ENCODE peak calls at places on chromosomes 1 and 21, in six cellular contexts. One of them, this sample, is unnamed.

GRCh38 chr1:10656431-10656830 is 140.0 kb downstream of the CASZ1 start:
- DNase-seq in WTC11: no peak
- DNase-seq in neural crest cell: no peak
- DNase-seq in GM06990: no peak
- DNase-seq in CD4-positive, alpha-beta T cell: no peak
- DNase-seq in fibroblast of mammary gland: no peak
- DNase-seq in this sample: no peak

GRCh38 chr1:110196917-110197782 is 13.0 kb upstream of the KCNC4 start:
- DNase-seq in WTC11: peak
- DNase-seq in neural crest cell: peak
- DNase-seq in GM06990: no peak
- DNase-seq in CD4-positive, alpha-beta T cell: peak
- DNase-seq in fibroblast of mammary gland: peak
- DNase-seq in this sample: no peak

GRCh38 chr1:221315330-221315729 is 426.6 kb downstream of the DUSP10 start:
- DNase-seq in WTC11: no peak
- DNase-seq in neural crest cell: no peak
- DNase-seq in GM06990: no peak
- DNase-seq in CD4-positive, alpha-beta T cell: no peak
- DNase-seq in fibroblast of mammary gland: peak
- DNase-seq in this sample: peak

GRCh38 chr21:34545079-34545884 is 33.3 kb upstream of the KCNE1 start:
- DNase-seq in WTC11: no peak
- DNase-seq in neural crest cell: peak
- DNase-seq in GM06990: peak
- DNase-seq in CD4-positive, alpha-beta T cell: no peak
- DNase-seq in fibroblast of mammary gland: peak
- DNase-seq in this sample: peak

GRCh38 chr1:54114955-54115354 is 37.8 kb downstream of the CDCP2 start:
- DNase-seq in WTC11: no peak
- DNase-seq in neural crest cell: no peak
- DNase-seq in GM06990: no peak
- DNase-seq in CD4-positive, alpha-beta T cell: no peak
- DNase-seq in fibroblast of mammary gland: no peak
- DNase-seq in this sample: no peak

GRCh38 chr1:230084408-230085177 is 17.6 kb downstream of the GALNT2 start:
- DNase-seq in WTC11: no peak
- DNase-seq in neural crest cell: no peak
- DNase-seq in GM06990: no peak
- DNase-seq in CD4-positive, alpha-beta T cell: no peak
- DNase-seq in fibroblast of mammary gland: peak
- DNase-seq in this sample: peak

GRCh38 chr1:48196168-48196716 is 26.3 kb upstream of the SLC5A9 start:
- DNase-seq in WTC11: no peak
- DNase-seq in neural crest cell: no peak
- DNase-seq in GM06990: no peak
- DNase-seq in CD4-positive, alpha-beta T cell: no peak
- DNase-seq in fibroblast of mammary gland: no peak
- DNase-seq in this sample: no peak

GRCh38 chr1:2975466-2976179 is 45.6 kb upstream of the ACTRT2 start:
- DNase-seq in WTC11: no peak
- DNase-seq in neural crest cell: no peak
- DNase-seq in GM06990: no peak
- DNase-seq in CD4-positive, alpha-beta T cell: no peak
- DNase-seq in fibroblast of mammary gland: peak
- DNase-seq in this sample: no peak

GRCh38 chr1:114368560-114369255 is 142.3 kb downstream of the TRIM33 start:
- DNase-seq in WTC11: no peak
- DNase-seq in neural crest cell: no peak
- DNase-seq in GM06990: no peak
- DNase-seq in CD4-positive, alpha-beta T cell: no peak
- DNase-seq in fibroblast of mammary gland: no peak
- DNase-seq in this sample: no peak

GRCh38 chr1:17419626-17420328 is 19.7 kb downstream of the RCC2 start:
- DNase-seq in WTC11: peak
- DNase-seq in neural crest cell: peak
- DNase-seq in GM06990: peak
- DNase-seq in CD4-positive, alpha-beta T cell: peak
- DNase-seq in fibroblast of mammary gland: peak
- DNase-seq in this sample: no peak

GRCh38 chr1:168230709-168231108 is 4.9 kb downstream of the SFT2D2 start:
- DNase-seq in WTC11: no peak
- DNase-seq in neural crest cell: no peak
- DNase-seq in GM06990: no peak
- DNase-seq in CD4-positive, alpha-beta T cell: no peak
- DNase-seq in fibroblast of mammary gland: peak
- DNase-seq in this sample: no peak

GRCh38 chr1:168236836-168237611 is 11.2 kb downstream of the SFT2D2 start:
- DNase-seq in WTC11: no peak
- DNase-seq in neural crest cell: no peak
- DNase-seq in GM06990: no peak
- DNase-seq in CD4-positive, alpha-beta T cell: no peak
- DNase-seq in fibroblast of mammary gland: peak
- DNase-seq in this sample: no peak

GRCh38 chr1:168235937-168236336 is 10.1 kb downstream of the SFT2D2 start:
- DNase-seq in WTC11: no peak
- DNase-seq in neural crest cell: no peak
- DNase-seq in GM06990: no peak
- DNase-seq in CD4-positive, alpha-beta T cell: no peak
- DNase-seq in fibroblast of mammary gland: no peak
- DNase-seq in this sample: no peak

GRCh38 chr1:168234846-168235547 is 9.2 kb downstream of the SFT2D2 start:
- DNase-seq in WTC11: peak
- DNase-seq in neural crest cell: no peak
- DNase-seq in GM06990: no peak
- DNase-seq in CD4-positive, alpha-beta T cell: no peak
- DNase-seq in fibroblast of mammary gland: peak
- DNase-seq in this sample: no peak

GRCh38 chr1:168235548-168235885 is 9.7 kb downstream of the SFT2D2 start:
- DNase-seq in WTC11: no peak
- DNase-seq in neural crest cell: no peak
- DNase-seq in GM06990: no peak
- DNase-seq in CD4-positive, alpha-beta T cell: no peak
- DNase-seq in fibroblast of mammary gland: no peak
- DNase-seq in this sample: no peak
- TF ChIP-seq CTCF in WTC11: no peak
- TF ChIP-seq CTCF in neural crest cell: no peak
- TF ChIP-seq CTCF in GM06990: no peak
- TF ChIP-seq CTCF in CD4-positive, alpha-beta T cell: no peak
- TF ChIP-seq CTCF in fibroblast of mammary gland: no peak
- TF ChIP-seq CTCF in this sample: no peak

DNA sequence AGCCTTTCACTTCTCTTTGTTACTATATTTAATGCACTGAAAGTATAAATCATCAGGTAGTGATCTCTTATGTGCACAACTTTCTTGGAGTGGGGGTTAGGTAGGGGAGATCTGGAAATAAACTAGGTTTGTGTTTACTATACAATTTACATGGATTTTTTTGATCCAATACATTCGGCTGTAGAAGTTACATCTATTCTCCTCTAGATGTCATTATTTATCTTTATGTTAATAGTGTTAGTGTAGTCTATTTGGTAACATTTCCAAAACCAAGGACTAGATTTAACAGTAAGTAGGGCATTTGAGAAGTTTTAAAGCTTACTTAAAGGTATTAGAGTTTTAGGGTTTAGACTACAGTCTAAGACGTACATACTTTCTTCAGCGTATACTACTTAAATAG is 5.4 kb downstream of the VPS45 start:
- DNase-seq in WTC11: no peak
- DNase-seq in neural crest cell: no peak
- DNase-seq in GM06990: no peak
- DNase-seq in CD4-positive, alpha-beta T cell: no peak
- DNase-seq in fibroblast of mammary gland: peak
- DNase-seq in this sample: no peak
- TF ChIP-seq CTCF in WTC11: no peak
- TF ChIP-seq CTCF in neural crest cell: peak
- TF ChIP-seq CTCF in GM06990: peak
- TF ChIP-seq CTCF in CD4-positive, alpha-beta T cell: peak
- TF ChIP-seq CTCF in fibroblast of mammary gland: peak
- TF ChIP-seq CTCF in this sample: peak

GRCh38 chr1:21319447-21320407 is 29.5 kb upstream of the ECE1 start:
- DNase-seq in WTC11: no peak
- DNase-seq in neural crest cell: no peak
- DNase-seq in GM06990: no peak
- DNase-seq in CD4-positive, alpha-beta T cell: no peak
- DNase-seq in fibroblast of mammary gland: peak
- DNase-seq in this sample: no peak
- TF ChIP-seq CTCF in WTC11: no peak
- TF ChIP-seq CTCF in neural crest cell: no peak
- TF ChIP-seq CTCF in GM06990: no peak
- TF ChIP-seq CTCF in CD4-positive, alpha-beta T cell: no peak
- TF ChIP-seq CTCF in fibroblast of mammary gland: no peak
- TF ChIP-seq CTCF in this sample: peak

DNA sequence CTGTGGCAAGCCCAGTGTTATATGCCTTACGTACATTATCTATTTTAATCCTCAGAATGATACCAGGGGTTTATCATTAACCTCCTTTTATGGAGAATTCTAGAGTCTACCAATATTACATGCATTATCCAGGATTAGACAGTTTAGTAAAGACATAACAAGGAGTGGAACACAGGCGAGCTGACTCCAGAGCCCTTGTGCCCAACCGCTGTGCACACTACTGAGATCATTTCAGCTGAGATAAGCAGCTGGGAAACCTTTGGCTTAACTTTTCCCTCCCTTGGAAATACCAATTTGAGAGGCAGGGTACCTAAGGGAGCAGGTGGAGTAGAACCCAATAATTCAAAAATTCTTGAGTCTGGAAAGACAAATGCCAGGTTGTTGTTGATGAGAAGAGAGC is 59.8 kb upstream of the ATP1B1 start:
- DNase-seq in WTC11: no peak
- DNase-seq in neural crest cell: no peak
- DNase-seq in GM06990: no peak
- DNase-seq in CD4-positive, alpha-beta T cell: no peak
- DNase-seq in fibroblast of mammary gland: no peak
- DNase-seq in this sample: no peak
- TF ChIP-seq CTCF in WTC11: no peak
- TF ChIP-seq CTCF in neural crest cell: no peak
- TF ChIP-seq CTCF in GM06990: no peak
- TF ChIP-seq CTCF in CD4-positive, alpha-beta T cell: no peak
- TF ChIP-seq CTCF in fibroblast of mammary gland: no peak
- TF ChIP-seq CTCF in this sample: no peak

DNA sequence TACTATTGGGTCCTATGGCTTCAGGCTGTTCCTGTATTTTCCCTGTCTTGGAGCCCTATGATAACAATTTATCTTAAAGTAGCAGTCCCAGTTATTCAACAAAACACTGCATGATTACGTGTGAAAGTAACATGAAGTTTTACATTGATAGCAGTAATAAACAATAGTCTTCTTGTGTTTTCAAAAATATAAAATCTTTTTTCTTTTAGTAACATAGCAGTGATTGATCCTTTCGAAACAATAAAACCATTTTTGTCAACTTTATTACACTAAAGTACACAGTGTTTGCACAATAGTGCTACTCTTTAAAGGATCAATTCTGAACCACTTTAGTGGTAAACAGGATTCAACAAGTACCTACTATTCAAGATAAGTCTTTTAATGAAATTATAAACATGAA is 90.6 kb downstream of the GPATCH2 start:
- DNase-seq in WTC11: no peak
- DNase-seq in neural crest cell: no peak
- DNase-seq in GM06990: no peak
- DNase-seq in CD4-positive, alpha-beta T cell: no peak
- DNase-seq in fibroblast of mammary gland: no peak
- DNase-seq in this sample: no peak
- TF ChIP-seq CTCF in WTC11: no peak
- TF ChIP-seq CTCF in neural crest cell: no peak
- TF ChIP-seq CTCF in GM06990: no peak
- TF ChIP-seq CTCF in CD4-positive, alpha-beta T cell: no peak
- TF ChIP-seq CTCF in fibroblast of mammary gland: no peak
- TF ChIP-seq CTCF in this sample: no peak

GRCh38 chr1:212977781-212978645 is 27.7 kb downstream of the VASH2 start:
- DNase-seq in WTC11: no peak
- DNase-seq in neural crest cell: no peak
- DNase-seq in GM06990: peak
- DNase-seq in CD4-positive, alpha-beta T cell: no peak
- DNase-seq in fibroblast of mammary gland: no peak
- DNase-seq in this sample: no peak

GRCh38 chr1:212981571-212982328 is 31.4 kb downstream of the VASH2 start:
- DNase-seq in WTC11: no peak
- DNase-seq in neural crest cell: no peak
- DNase-seq in GM06990: peak
- DNase-seq in CD4-positive, alpha-beta T cell: no peak
- DNase-seq in fibroblast of mammary gland: no peak
- DNase-seq in this sample: no peak

GRCh38 chr1:212979340-212980122 is 29.2 kb downstream of the VASH2 start:
- DNase-seq in WTC11: no peak
- DNase-seq in neural crest cell: no peak
- DNase-seq in GM06990: peak
- DNase-seq in CD4-positive, alpha-beta T cell: no peak
- DNase-seq in fibroblast of mammary gland: no peak
- DNase-seq in this sample: no peak

GRCh38 chr1:212981025-212981495 is 30.7 kb downstream of the VASH2 start:
- DNase-seq in WTC11: peak
- DNase-seq in neural crest cell: no peak
- DNase-seq in GM06990: no peak
- DNase-seq in CD4-positive, alpha-beta T cell: no peak
- DNase-seq in fibroblast of mammary gland: no peak
- DNase-seq in this sample: no peak

DNA sequence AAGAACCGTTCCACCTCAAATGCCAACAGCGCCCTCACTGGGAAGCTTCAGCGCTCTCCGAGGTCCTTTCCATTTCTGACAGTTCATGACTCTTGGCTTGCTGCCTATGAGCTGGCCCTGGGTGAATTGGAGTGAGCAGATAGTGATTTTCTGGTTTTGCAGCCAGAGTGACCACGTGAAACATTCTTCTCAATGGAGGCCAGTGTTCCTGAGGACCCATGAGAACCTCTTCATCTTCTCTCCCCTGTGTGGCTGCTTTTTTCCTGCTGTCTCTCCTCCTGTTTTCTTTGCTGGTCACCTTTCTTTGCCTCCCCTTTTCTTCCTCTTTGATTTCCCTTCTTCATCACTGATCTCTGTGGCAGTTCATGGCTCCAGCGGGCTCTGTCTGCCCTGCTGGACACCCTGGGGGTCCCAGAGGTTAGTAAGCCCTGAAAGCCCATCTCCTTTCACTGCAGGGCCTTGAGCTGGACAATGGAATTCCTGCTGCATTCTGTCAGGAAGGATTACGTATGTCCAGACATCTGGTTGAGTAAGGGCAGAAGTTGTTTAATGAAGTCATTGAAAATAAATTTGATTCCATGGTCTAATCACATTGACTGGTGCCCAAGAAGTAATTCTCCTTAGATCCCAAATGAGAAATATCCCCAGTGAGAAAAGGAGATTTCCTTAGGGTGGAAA is 29.9 kb downstream of the VASH2 start:
- DNase-seq in WTC11: peak
- DNase-seq in neural crest cell: no peak
- DNase-seq in GM06990: no peak
- DNase-seq in CD4-positive, alpha-beta T cell: no peak
- DNase-seq in fibroblast of mammary gland: peak
- DNase-seq in this sample: no peak
- TF ChIP-seq CTCF in WTC11: no peak
- TF ChIP-seq CTCF in neural crest cell: no peak
- TF ChIP-seq CTCF in GM06990: peak
- TF ChIP-seq CTCF in CD4-positive, alpha-beta T cell: no peak
- TF ChIP-seq CTCF in fibroblast of mammary gland: no peak
- TF ChIP-seq CTCF in this sample: no peak

GRCh38 chr1:159122005-159122621 is 45.5 kb upstream of the AIM2 start:
- DNase-seq in WTC11: no peak
- DNase-seq in neural crest cell: no peak
- DNase-seq in GM06990: peak
- DNase-seq in CD4-positive, alpha-beta T cell: no peak
- DNase-seq in fibroblast of mammary gland: peak
- DNase-seq in this sample: no peak

GRCh38 chr1:159120317-159120716 is 43.8 kb upstream of the AIM2 start:
- DNase-seq in WTC11: no peak
- DNase-seq in neural crest cell: no peak
- DNase-seq in GM06990: no peak
- DNase-seq in CD4-positive, alpha-beta T cell: no peak
- DNase-seq in fibroblast of mammary gland: no peak
- DNase-seq in this sample: no peak

GRCh38 chr1:159121526-159121925 is 45.0 kb upstream of the AIM2 start:
- DNase-seq in WTC11: no peak
- DNase-seq in neural crest cell: no peak
- DNase-seq in GM06990: no peak
- DNase-seq in CD4-positive, alpha-beta T cell: no peak
- DNase-seq in fibroblast of mammary gland: no peak
- DNase-seq in this sample: no peak
- TF ChIP-seq CTCF in WTC11: no peak
- TF ChIP-seq CTCF in neural crest cell: no peak
- TF ChIP-seq CTCF in GM06990: no peak
- TF ChIP-seq CTCF in CD4-positive, alpha-beta T cell: no peak
- TF ChIP-seq CTCF in fibroblast of mammary gland: no peak
- TF ChIP-seq CTCF in this sample: no peak